ENCODE peak calls at places on chromosomes 6 and 20, in ten cellular contexts. T, U, R, Z, O, M, L, K, S and J are unnamed samples. For H3K4me1, the result is how much of the 10 kb centered on the place peaks cover.

GRCh38 chr6:169269180-169270076 is 15.8 kb upstream of the THBS2 start:
- DNase-seq in M (peak), R (no peak), Z (no peak), S (no peak), K (peak), L (peak), O (peak), U (peak), T (no peak), J (no peak)

GRCh38 chr6:28207244-28208179 is 17.6 kb upstream of the ZSCAN9 start:
- DNase-seq in T (no peak), M (no peak), O (no peak), S (peak), K (no peak), U (no peak), L (peak), R (peak), Z (peak), J (no peak)

GRCh38 chr6:42441059-42441471 is 10.7 kb downstream of the TRERF1 start:
- DNase-seq in M (peak), R (no peak), Z (no peak), L (peak), U (no peak), T (no peak), S (no peak), O (no peak), K (no peak), J (no peak)

GRCh38 chr6:147023581-147023980 is 180.6 kb upstream of the STXBP5 start:
- DNase-seq in L (peak), T (no peak), R (no peak), S (peak), U (no peak), Z (no peak), O (no peak), M (no peak), K (no peak), J (no peak)

GRCh38 chr20:438581-439469 is 23.5 kb downstream of the TBC1D20 start:
- DNase-seq in Z (no peak), O (no peak), L (no peak), K (no peak), U (peak), S (no peak), T (peak), R (no peak), M (peak), J (peak)

GRCh38 chr6:16136536-16137450 is 7.9 kb downstream of the MYLIP start:
- DNase-seq in K (peak), L (peak), U (peak), T (peak), M (no peak), S (no peak), Z (peak), O (peak), R (no peak), J (no peak)

GRCh38 chr6:74967821-74968220 is 238.0 kb downstream of the COL12A1 start:
- DNase-seq in O (no peak), K (no peak), M (no peak), R (no peak), U (no peak), Z (no peak), T (no peak), S (no peak), L (no peak), J (no peak)

GRCh38 chr20:37763105-37763504 is 69.3 kb downstream of the CTNNBL1 start:
- DNase-seq in T (no peak), Z (no peak), O (no peak), K (no peak), M (no peak), R (no peak), L (no peak), U (no peak), S (no peak), J (no peak)

GRCh38 chr20:2124632-2125131 is 23.1 kb downstream of the STK35 start:
- DNase-seq in T (no peak), S (no peak), K (no peak), L (no peak), Z (no peak), U (peak), M (no peak), R (no peak), O (no peak), J (peak)

GRCh38 chr20:8994045-8994444 is 74.8 kb upstream of the PLCB4 start:
- DNase-seq in L (no peak), T (no peak), U (no peak), K (no peak), O (no peak), S (no peak), R (no peak), M (no peak), Z (no peak), J (no peak)

GRCh38 chr6:153591165-153591564 is 447.9 kb upstream of the OPRM1 start:
- DNase-seq in O (no peak), U (no peak), Z (no peak), L (no peak), K (no peak), M (no peak), R (no peak), S (no peak), T (no peak), J (no peak)

GRCh38 chr6:28742668-28743270 is 181.0 kb downstream of the TRIM27 start:
- DNase-seq in S (peak), R (no peak), O (peak), U (no peak), K (no peak), T (no peak), Z (peak), L (peak), M (no peak), J (no peak)

GRCh38 chr6:10316327-10316726 is 98.5 kb downstream of the TFAP2A start:
- DNase-seq in R (no peak), O (peak), U (no peak), M (no peak), K (peak), S (no peak), L (peak), T (no peak), Z (no peak), J (no peak)

GRCh38 chr6:56246941-56247653 is at the start of gene COL21A1:
- DNase-seq in Z (peak), L (peak), U (peak), M (no peak), O (peak), R (peak), S (peak), T (no peak), K (peak), J (peak)

GRCh38 chr6:91299544-91300491 is 712.9 kb upstream of the MAP3K7 start:
- DNase-seq in O (peak), Z (no peak), T (no peak), U (peak), K (no peak), S (peak), M (peak), L (peak), R (no peak), J (no peak)

GRCh38 chr6:163825033-163825432 is 410.5 kb downstream of the QKI start:
- DNase-seq in Z (no peak), U (no peak), T (no peak), R (no peak), M (no peak), S (no peak), L (peak), O (peak), K (no peak), J (no peak)

GRCh38 chr20:53708129-53708968 is 114.7 kb upstream of the ZNF217 start:
- DNase-seq in R (no peak), T (no peak), M (no peak), K (no peak), S (peak), U (no peak), Z (no peak), L (peak), O (peak), J (no peak)

GRCh38 chr6:137867685-137868509 is 838 bp downstream of the TNFAIP3 start:
- DNase-seq in R (peak), S (peak), L (no peak), M (no peak), O (peak), K (no peak), U (no peak), Z (no peak), T (peak), J (no peak)

GRCh38 chr6:44397424-44398169 is 10.1 kb downstream of the CDC5L start:
- DNase-seq in Z (no peak), O (no peak), L (no peak), T (no peak), K (no peak), U (no peak), S (peak), M (no peak), R (no peak), J (no peak)

GRCh38 chr6:28980137-28980796 is 24.8 kb downstream of the ZNF311 start:
- DNase-seq in K (no peak), L (no peak), Z (no peak), U (no peak), S (no peak), T (no peak), O (no peak), R (no peak), M (no peak), J (no peak)

GRCh38 chr6:142605922-142606321 is 304.1 kb downstream of the ADGRG6 start:
- DNase-seq in L (peak), R (no peak), T (no peak), U (no peak), M (no peak), K (no peak), O (no peak), S (no peak), Z (no peak), J (no peak)

GRCh38 chr20:46118481-46119020 is 437 bp downstream of the CD40 start:
- DNase-seq in R (no peak), T (peak), Z (no peak), M (peak), L (no peak), O (no peak), K (no peak), S (peak), U (peak), J (peak)

GRCh38 chr6:6883011-6883410 is 224.8 kb upstream of the RREB1 start:
- DNase-seq in R (no peak), U (no peak), L (no peak), K (no peak), T (no peak), Z (no peak), M (no peak), O (peak), S (no peak), J (no peak)

GRCh38 chr20:52152921-52153320 is 38.7 kb downstream of the ZFP64 start:
- DNase-seq in T (no peak), O (no peak), L (no peak), Z (no peak), K (no peak), M (no peak), U (no peak), R (no peak), S (no peak), J (no peak)

GRCh38 chr20:33466303-33466646 is 22.7 kb upstream of the SNTA1 start:
- DNase-seq in O (no peak), L (no peak), R (no peak), T (no peak), M (no peak), K (no peak), U (no peak), Z (no peak), S (no peak), J (no peak)

GRCh38 chr6:135114355-135115145 is 59.9 kb upstream of the HBS1L start:
- DNase-seq in S (no peak), K (no peak), R (no peak), Z (no peak), M (no peak), L (no peak), T (no peak), O (no peak), U (no peak), J (no peak)

DNA sequence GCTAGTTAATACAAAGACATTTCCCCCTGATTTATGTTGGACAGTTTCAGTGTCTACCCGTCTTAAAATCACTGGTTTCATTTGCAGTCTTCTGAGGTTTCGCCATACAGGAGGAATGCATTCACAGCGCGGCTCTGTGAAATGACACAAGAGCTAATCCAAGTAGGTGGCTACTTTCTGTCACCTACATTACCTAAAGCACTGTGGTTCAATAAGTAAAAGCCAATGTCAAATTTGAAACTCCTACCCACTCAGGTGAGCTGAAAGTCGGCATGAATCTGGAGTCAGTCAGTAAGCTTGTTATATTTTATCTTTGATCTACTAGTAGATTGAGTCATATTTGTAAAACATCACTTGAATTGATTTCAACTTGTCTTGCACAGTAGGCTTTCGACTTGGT is 370.8 kb downstream of the LAMA2 start:
- DNase-seq in S (no peak), L (no peak), O (no peak), K (no peak), R (no peak), M (no peak), U (no peak), T (no peak), Z (no peak), J (no peak)
- H3K4me1 ChIP-seq in S (under half), L (under half), O (under half), K (under half), R (under half), M (under half), U (under half), T (under half), Z (under half), J (under half)

GRCh38 chr6:149480502-149481280 is 4.1 kb downstream of the ZC3H12D start:
- DNase-seq in T (no peak), Z (no peak), S (no peak), O (no peak), M (no peak), R (no peak), U (no peak), K (no peak), L (no peak), J (no peak)
- H3K4me3 ChIP-seq in T (no peak), Z (no peak), S (no peak), O (no peak), M (no peak), R (no peak), U (no peak), K (no peak), L (no peak), J (no peak)

GRCh38 chr6:127073222-127073621 is 45.2 kb upstream of the RSPO3 start:
- DNase-seq in O (no peak), L (no peak), U (no peak), M (no peak), T (no peak), K (no peak), S (no peak), Z (no peak), R (no peak), J (no peak)

DNA sequence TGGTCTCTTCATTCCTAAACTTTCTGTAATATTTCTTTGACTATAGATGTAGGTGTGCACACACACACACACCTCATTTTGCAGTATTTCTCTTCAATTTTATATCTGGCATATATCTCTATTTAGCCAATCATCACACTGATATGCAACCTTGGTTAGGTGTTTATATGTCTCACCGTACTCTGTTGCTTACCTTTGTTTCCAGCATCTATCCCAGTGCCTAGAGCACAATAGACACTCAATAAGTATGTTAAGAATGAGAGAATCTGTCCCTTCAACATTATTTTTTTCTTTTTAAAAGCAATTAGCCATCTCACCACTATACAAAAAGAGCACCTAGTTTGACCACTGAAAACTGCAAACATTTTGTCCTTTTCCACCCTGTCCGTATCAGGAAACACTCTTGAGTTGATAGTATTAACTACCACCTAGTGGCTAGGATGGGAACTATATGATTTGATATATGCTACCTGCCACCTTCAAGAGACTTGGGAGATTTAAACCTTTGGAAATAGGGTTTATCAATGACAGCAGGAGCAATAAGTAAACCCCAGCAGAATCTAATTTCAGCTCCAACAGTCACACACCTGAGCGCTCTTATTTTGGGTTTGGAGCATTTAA is 48.7 kb upstream of the RSPO3 start:
- DNase-seq in T (no peak), K (no peak), S (peak), M (no peak), R (peak), U (no peak), Z (peak), O (peak), L (peak), J (no peak)
- TF ChIP-seq CTCF in T (no peak), K (peak), S (peak), M (peak), R (peak), U (peak), Z (peak), O (peak), L (peak), J (no peak)

GRCh38 chr6:34359438-34360158 is 32.9 kb downstream of the NUDT3 start:
- DNase-seq in S (no peak), O (peak), M (no peak), U (no peak), L (peak), Z (no peak), T (no peak), K (no peak), R (peak), J (no peak)

GRCh38 chr6:34357937-34358336 is 34.5 kb downstream of the NUDT3 start:
- DNase-seq in U (no peak), M (no peak), S (no peak), L (no peak), K (no peak), T (no peak), Z (no peak), R (no peak), O (no peak), J (no peak)

GRCh38 chr6:34352305-34352937 is 40.0 kb downstream of the NUDT3 start:
- DNase-seq in M (no peak), S (no peak), R (no peak), T (no peak), U (no peak), Z (no peak), O (peak), K (no peak), L (no peak), J (no peak)

GRCh38 chr6:34358389-34358906 is 34.0 kb downstream of the NUDT3 start:
- DNase-seq in Z (no peak), L (peak), R (peak), O (peak), T (no peak), S (no peak), U (no peak), K (no peak), M (no peak), J (no peak)

GRCh38 chr6:34355889-34356288 is 36.6 kb downstream of the NUDT3 start:
- DNase-seq in K (no peak), R (no peak), T (no peak), U (no peak), Z (no peak), L (no peak), S (no peak), O (no peak), M (no peak), J (no peak)
- H3K4me1 ChIP-seq in K (under half), R (under half), T (under half), U (under half), Z (under half), L (under half), S (under half), O (under half), M (half or more), J (under half)